ENCODE peak calls at places on chromosomes 5 and 9, in nine cellular contexts. One of them, this sample, is unnamed. For H3K9me3, the result is how much of the 10 kb centered on the place peaks cover.

GRCh38 chr5:163408311-163408923 is 29.0 kb upstream of the CCNG1 start:
- DNase-seq in Panc1: peak
- DNase-seq in mucosa of descending colon: no peak
- DNase-seq in CD4-positive, alpha-beta T cell: peak
- DNase-seq in heart left ventricle: peak
- DNase-seq in cardiac muscle cell: peak
- DNase-seq in breast epithelium: peak
- DNase-seq in NT2/D1: peak
- DNase-seq in H1: peak
- DNase-seq in this sample: peak

GRCh38 chr5:116640236-116640635 is 65.6 kb upstream of the SEMA6A start:
- DNase-seq in Panc1: no peak
- DNase-seq in mucosa of descending colon: no peak
- DNase-seq in CD4-positive, alpha-beta T cell: no peak
- DNase-seq in heart left ventricle: no peak
- DNase-seq in cardiac muscle cell: no peak
- DNase-seq in breast epithelium: no peak
- DNase-seq in NT2/D1: no peak
- DNase-seq in H1: no peak
- DNase-seq in this sample: no peak

GRCh38 chr9:81578606-81579005 is 110.7 kb downstream of the TLE1 start:
- DNase-seq in Panc1: no peak
- DNase-seq in mucosa of descending colon: no peak
- DNase-seq in CD4-positive, alpha-beta T cell: no peak
- DNase-seq in heart left ventricle: no peak
- DNase-seq in cardiac muscle cell: no peak
- DNase-seq in breast epithelium: no peak
- DNase-seq in NT2/D1: no peak
- DNase-seq in H1: no peak
- DNase-seq in this sample: no peak

GRCh38 chr5:58451732-58452565 is 7.9 kb downstream of the PLK2 start:
- DNase-seq in Panc1: no peak
- DNase-seq in mucosa of descending colon: no peak
- DNase-seq in CD4-positive, alpha-beta T cell: no peak
- DNase-seq in heart left ventricle: no peak
- DNase-seq in cardiac muscle cell: peak
- DNase-seq in breast epithelium: no peak
- DNase-seq in NT2/D1: no peak
- DNase-seq in H1: no peak
- DNase-seq in this sample: no peak

GRCh38 chr5:55304584-55304983 is 2.9 kb downstream of the DHX29 start:
- DNase-seq in Panc1: no peak
- DNase-seq in mucosa of descending colon: no peak
- DNase-seq in CD4-positive, alpha-beta T cell: no peak
- DNase-seq in heart left ventricle: no peak
- DNase-seq in cardiac muscle cell: no peak
- DNase-seq in breast epithelium: no peak
- DNase-seq in NT2/D1: no peak
- DNase-seq in H1: no peak
- DNase-seq in this sample: no peak

GRCh38 chr5:135207866-135208265 is 173.8 kb upstream of the PITX1 start:
- DNase-seq in Panc1: no peak
- DNase-seq in mucosa of descending colon: no peak
- DNase-seq in CD4-positive, alpha-beta T cell: no peak
- DNase-seq in heart left ventricle: no peak
- DNase-seq in cardiac muscle cell: no peak
- DNase-seq in breast epithelium: peak
- DNase-seq in NT2/D1: no peak
- DNase-seq in H1: no peak
- DNase-seq in this sample: no peak

GRCh38 chr5:127960126-127960744 is 123.3 kb upstream of the SLC12A2 start:
- DNase-seq in Panc1: no peak
- DNase-seq in mucosa of descending colon: no peak
- DNase-seq in CD4-positive, alpha-beta T cell: no peak
- DNase-seq in heart left ventricle: no peak
- DNase-seq in cardiac muscle cell: peak
- DNase-seq in breast epithelium: no peak
- DNase-seq in NT2/D1: no peak
- DNase-seq in H1: no peak
- DNase-seq in this sample: no peak

GRCh38 chr5:104241051-104241450 is 678.5 kb upstream of the NUDT12 start:
- DNase-seq in Panc1: no peak
- DNase-seq in mucosa of descending colon: no peak
- DNase-seq in CD4-positive, alpha-beta T cell: no peak
- DNase-seq in heart left ventricle: no peak
- DNase-seq in cardiac muscle cell: no peak
- DNase-seq in breast epithelium: peak
- DNase-seq in NT2/D1: no peak
- DNase-seq in H1: no peak
- DNase-seq in this sample: no peak

GRCh38 chr9:105064248-105065118 is 136.5 kb upstream of the ABCA1 start:
- DNase-seq in Panc1: peak
- DNase-seq in mucosa of descending colon: peak
- DNase-seq in CD4-positive, alpha-beta T cell: no peak
- DNase-seq in heart left ventricle: peak
- DNase-seq in cardiac muscle cell: peak
- DNase-seq in breast epithelium: peak
- DNase-seq in NT2/D1: no peak
- DNase-seq in H1: no peak
- DNase-seq in this sample: peak

GRCh38 chr5:21806943-21807342 is 1046.2 kb downstream of the CDH12 start:
- DNase-seq in Panc1: no peak
- DNase-seq in mucosa of descending colon: no peak
- DNase-seq in CD4-positive, alpha-beta T cell: no peak
- DNase-seq in heart left ventricle: no peak
- DNase-seq in cardiac muscle cell: peak
- DNase-seq in breast epithelium: no peak
- DNase-seq in NT2/D1: no peak
- DNase-seq in H1: no peak
- DNase-seq in this sample: no peak

GRCh38 chr9:94269264-94269663 is 10.2 kb downstream of the ZNF169 start:
- DNase-seq in Panc1: no peak
- DNase-seq in mucosa of descending colon: no peak
- DNase-seq in CD4-positive, alpha-beta T cell: no peak
- DNase-seq in heart left ventricle: peak
- DNase-seq in cardiac muscle cell: no peak
- DNase-seq in breast epithelium: no peak
- DNase-seq in NT2/D1: no peak
- DNase-seq in H1: no peak
- DNase-seq in this sample: no peak
- H3K9me3 ChIP-seq in Panc1: under half
- H3K9me3 ChIP-seq in mucosa of descending colon: under half
- H3K9me3 ChIP-seq in CD4-positive, alpha-beta T cell: under half
- H3K9me3 ChIP-seq in heart left ventricle: under half
- H3K9me3 ChIP-seq in cardiac muscle cell: under half
- H3K9me3 ChIP-seq in breast epithelium: under half
- H3K9me3 ChIP-seq in NT2/D1: under half
- H3K9me3 ChIP-seq in H1: under half
- H3K9me3 ChIP-seq in this sample: under half

GRCh38 chr9:7996558-7996957 is 197.0 kb upstream of the DMAC1 start:
- DNase-seq in Panc1: no peak
- DNase-seq in mucosa of descending colon: no peak
- DNase-seq in CD4-positive, alpha-beta T cell: no peak
- DNase-seq in heart left ventricle: no peak
- DNase-seq in cardiac muscle cell: no peak
- DNase-seq in breast epithelium: no peak
- DNase-seq in NT2/D1: no peak
- DNase-seq in H1: no peak
- DNase-seq in this sample: no peak
- H3K9me3 ChIP-seq in Panc1: under half
- H3K9me3 ChIP-seq in mucosa of descending colon: under half
- H3K9me3 ChIP-seq in CD4-positive, alpha-beta T cell: under half
- H3K9me3 ChIP-seq in heart left ventricle: under half
- H3K9me3 ChIP-seq in cardiac muscle cell: under half
- H3K9me3 ChIP-seq in breast epithelium: under half
- H3K9me3 ChIP-seq in NT2/D1: under half
- H3K9me3 ChIP-seq in H1: under half
- H3K9me3 ChIP-seq in this sample: under half

GRCh38 chr5:1878050-1878849 is 4.5 kb downstream of the IRX4 start:
- DNase-seq in Panc1: no peak
- DNase-seq in mucosa of descending colon: no peak
- DNase-seq in CD4-positive, alpha-beta T cell: no peak
- DNase-seq in heart left ventricle: no peak
- DNase-seq in cardiac muscle cell: no peak
- DNase-seq in breast epithelium: no peak
- DNase-seq in NT2/D1: no peak
- DNase-seq in H1: peak
- DNase-seq in this sample: no peak
- H3K9me3 ChIP-seq in Panc1: under half
- H3K9me3 ChIP-seq in mucosa of descending colon: under half
- H3K9me3 ChIP-seq in CD4-positive, alpha-beta T cell: under half
- H3K9me3 ChIP-seq in heart left ventricle: under half
- H3K9me3 ChIP-seq in cardiac muscle cell: under half
- H3K9me3 ChIP-seq in breast epithelium: under half
- H3K9me3 ChIP-seq in NT2/D1: under half
- H3K9me3 ChIP-seq in H1: under half
- H3K9me3 ChIP-seq in this sample: under half

DNA sequence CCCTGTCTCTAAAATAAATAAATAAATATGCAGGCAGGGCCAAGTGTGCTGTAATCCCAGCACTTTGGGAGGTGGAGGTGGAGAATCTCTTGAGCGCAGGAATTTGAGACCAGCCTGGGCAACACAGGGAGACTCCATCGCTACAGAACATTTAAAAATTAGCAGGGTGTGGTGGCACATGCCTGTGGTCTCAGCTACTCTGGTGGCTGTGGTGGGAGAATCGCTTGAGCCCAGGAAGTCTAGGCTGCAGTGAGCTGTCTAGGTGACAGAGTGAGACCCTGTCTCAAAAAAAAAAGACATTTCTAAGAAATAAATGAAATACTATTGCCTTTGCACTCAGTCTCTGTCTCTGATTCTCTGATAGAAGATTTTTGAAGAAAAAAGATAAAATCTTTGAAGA is 1.2 kb upstream of the PCDHGA10 start:
- DNase-seq in Panc1: no peak
- DNase-seq in mucosa of descending colon: no peak
- DNase-seq in CD4-positive, alpha-beta T cell: no peak
- DNase-seq in heart left ventricle: no peak
- DNase-seq in cardiac muscle cell: no peak
- DNase-seq in breast epithelium: no peak
- DNase-seq in NT2/D1: no peak
- DNase-seq in H1: no peak
- DNase-seq in this sample: no peak
- H3K9me3 ChIP-seq in Panc1: under half
- H3K9me3 ChIP-seq in mucosa of descending colon: half or more
- H3K9me3 ChIP-seq in CD4-positive, alpha-beta T cell: under half
- H3K9me3 ChIP-seq in heart left ventricle: half or more
- H3K9me3 ChIP-seq in cardiac muscle cell: under half
- H3K9me3 ChIP-seq in breast epithelium: half or more
- H3K9me3 ChIP-seq in NT2/D1: under half
- H3K9me3 ChIP-seq in H1: under half
- H3K9me3 ChIP-seq in this sample: under half

This sample was measured in Peyer's patch.